ENCODE peak calls at places on chromosomes 16 and 17, in eight cellular contexts. One of them, this sample, is unnamed.

GRCh38 chr16:69324013-69324531 is 6.3 kb downstream of the PDF start:
- DNase-seq in GM23338: no peak
- DNase-seq in fibroblast of lung: no peak
- DNase-seq in K562: no peak
- DNase-seq in HCT116: no peak
- DNase-seq in OCI-LY7: no peak
- DNase-seq in endothelial cell of umbilical vein: no peak
- DNase-seq in mammary epithelial cell: no peak
- DNase-seq in this sample: no peak

GRCh38 chr16:24681793-24682192 is 47.7 kb upstream of the TNRC6A start:
- DNase-seq in mammary epithelial cell: peak; percentile 83
- DNase-seq in K562: no peak
- DNase-seq in GM23338: no peak
- DNase-seq in fibroblast of lung: peak; percentile 18
- DNase-seq in OCI-LY7: no peak
- DNase-seq in HCT116: no peak
- DNase-seq in endothelial cell of umbilical vein: no peak
- DNase-seq in this sample: peak; percentile 94

GRCh38 chr16:11955713-11956123 is 9.3 kb upstream of the TNFRSF17 start:
- DNase-seq in HCT116: no peak
- DNase-seq in K562: no peak
- DNase-seq in OCI-LY7: no peak
- DNase-seq in GM23338: no peak
- DNase-seq in fibroblast of lung: peak; percentile 95
- DNase-seq in mammary epithelial cell: peak; percentile 52
- DNase-seq in endothelial cell of umbilical vein: no peak
- DNase-seq in this sample: peak; percentile 56

GRCh38 chr16:85750021-85750826 is 672 bp downstream of the C16orf74 start:
- DNase-seq in fibroblast of lung: peak; percentile 26
- DNase-seq in endothelial cell of umbilical vein: peak; percentile 33
- DNase-seq in OCI-LY7: peak; percentile 42
- DNase-seq in GM23338: peak; percentile 69
- DNase-seq in K562: peak; percentile 33
- DNase-seq in mammary epithelial cell: peak; percentile 45
- DNase-seq in HCT116: no peak
- DNase-seq in this sample: peak; percentile 50

GRCh38 chr17:60107526-60108257 is 29.0 kb upstream of the HEATR6 start:
- DNase-seq in OCI-LY7: no peak
- DNase-seq in K562: no peak
- DNase-seq in HCT116: no peak
- DNase-seq in mammary epithelial cell: no peak
- DNase-seq in fibroblast of lung: no peak
- DNase-seq in GM23338: no peak
- DNase-seq in endothelial cell of umbilical vein: no peak
- DNase-seq in this sample: no peak

GRCh38 chr17:82517230-82517865 is 2.2 kb upstream of the FOXK2 start:
- DNase-seq in OCI-LY7: no peak
- DNase-seq in K562: no peak
- DNase-seq in endothelial cell of umbilical vein: no peak
- DNase-seq in GM23338: no peak
- DNase-seq in mammary epithelial cell: no peak
- DNase-seq in fibroblast of lung: no peak
- DNase-seq in HCT116: no peak
- DNase-seq in this sample: peak; percentile 46

GRCh38 chr16:28218109-28218508 is 6.3 kb upstream of the XPO6 start:
- DNase-seq in GM23338: peak; percentile 78
- DNase-seq in OCI-LY7: peak; percentile 60
- DNase-seq in fibroblast of lung: peak; percentile 20
- DNase-seq in mammary epithelial cell: peak; percentile 43
- DNase-seq in K562: no peak
- DNase-seq in HCT116: peak; percentile 47
- DNase-seq in endothelial cell of umbilical vein: peak; percentile 52
- DNase-seq in this sample: peak; percentile 39

GRCh38 chr16:72262711-72263110 is 90.8 kb upstream of the PMFBP1 start:
- DNase-seq in endothelial cell of umbilical vein: no peak
- DNase-seq in mammary epithelial cell: no peak
- DNase-seq in K562: no peak
- DNase-seq in OCI-LY7: no peak
- DNase-seq in fibroblast of lung: no peak
- DNase-seq in HCT116: no peak
- DNase-seq in GM23338: no peak
- DNase-seq in this sample: no peak

GRCh38 chr17:57114085-57114673 is 29.1 kb downstream of the AKAP1 start:
- DNase-seq in HCT116: no peak
- DNase-seq in GM23338: peak; percentile 79
- DNase-seq in fibroblast of lung: no peak
- DNase-seq in mammary epithelial cell: no peak
- DNase-seq in endothelial cell of umbilical vein: peak; percentile 32
- DNase-seq in K562: peak; percentile 77
- DNase-seq in OCI-LY7: peak; percentile 57
- DNase-seq in this sample: peak; percentile 43

GRCh38 chr17:70187383-70187782 is 18.1 kb downstream of the KCNJ2 start:
- DNase-seq in mammary epithelial cell: peak; percentile 71
- DNase-seq in endothelial cell of umbilical vein: no peak
- DNase-seq in OCI-LY7: no peak
- DNase-seq in fibroblast of lung: peak; percentile 68
- DNase-seq in HCT116: no peak
- DNase-seq in GM23338: no peak
- DNase-seq in K562: no peak
- DNase-seq in this sample: no peak

GRCh38 chr17:39939588-39940419 is 12.3 kb downstream of the LRRC3C start:
- DNase-seq in fibroblast of lung: peak; percentile 95
- DNase-seq in HCT116: no peak
- DNase-seq in mammary epithelial cell: peak; percentile 76
- DNase-seq in K562: peak; percentile 47
- DNase-seq in OCI-LY7: peak; percentile 86
- DNase-seq in endothelial cell of umbilical vein: peak; percentile 31
- DNase-seq in GM23338: peak; percentile 34
- DNase-seq in this sample: no peak

GRCh38 chr17:78324391-78325075 is 35.3 kb downstream of the SOCS3 start:
- DNase-seq in endothelial cell of umbilical vein: peak; percentile 97
- DNase-seq in GM23338: peak; percentile 71
- DNase-seq in HCT116: no peak
- DNase-seq in mammary epithelial cell: no peak
- DNase-seq in fibroblast of lung: peak; percentile 78
- DNase-seq in K562: no peak
- DNase-seq in OCI-LY7: no peak
- DNase-seq in this sample: no peak

GRCh38 chr17:19904412-19904811 is 36.7 kb upstream of the ULK2 start:
- DNase-seq in endothelial cell of umbilical vein: no peak
- DNase-seq in K562: no peak
- DNase-seq in fibroblast of lung: peak; percentile 60
- DNase-seq in mammary epithelial cell: no peak
- DNase-seq in GM23338: no peak
- DNase-seq in HCT116: no peak
- DNase-seq in OCI-LY7: no peak
- DNase-seq in this sample: no peak

DNA sequence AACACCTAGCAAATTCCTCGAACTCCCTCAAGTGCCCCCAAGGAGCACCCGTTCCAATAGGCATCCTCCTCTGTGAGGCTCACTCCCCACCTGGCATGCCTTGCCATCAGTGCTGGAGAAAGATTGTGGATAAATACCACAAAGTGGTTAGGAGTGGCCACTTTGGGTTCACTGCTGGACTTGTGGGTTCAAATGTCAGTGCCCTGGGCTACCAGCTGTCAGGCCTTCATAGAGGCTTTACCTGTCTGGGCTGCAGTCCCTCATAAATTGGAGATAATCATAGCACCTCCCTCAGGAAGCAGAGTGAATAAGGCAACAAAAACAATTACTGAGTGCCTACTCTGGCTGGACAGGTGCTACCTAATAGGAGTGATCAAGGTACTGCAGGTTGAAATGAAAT is 1.5 kb upstream of the SYT17 start:
- DNase-seq in GM23338: no peak
- DNase-seq in OCI-LY7: no peak
- DNase-seq in mammary epithelial cell: no peak
- DNase-seq in endothelial cell of umbilical vein: no peak
- DNase-seq in HCT116: peak; percentile 29
- DNase-seq in K562: no peak
- DNase-seq in fibroblast of lung: no peak
- DNase-seq in this sample: peak; percentile 66
- TF ChIP-seq CTCF in GM23338: peak; percentile 27
- TF ChIP-seq CTCF in OCI-LY7: peak; percentile 30
- TF ChIP-seq CTCF in mammary epithelial cell: no peak
- TF ChIP-seq CTCF in endothelial cell of umbilical vein: no peak
- TF ChIP-seq CTCF in HCT116: peak; percentile 47
- TF ChIP-seq CTCF in K562: no peak
- TF ChIP-seq CTCF in fibroblast of lung: no peak
- TF ChIP-seq CTCF in this sample: peak; percentile 42

DNA sequence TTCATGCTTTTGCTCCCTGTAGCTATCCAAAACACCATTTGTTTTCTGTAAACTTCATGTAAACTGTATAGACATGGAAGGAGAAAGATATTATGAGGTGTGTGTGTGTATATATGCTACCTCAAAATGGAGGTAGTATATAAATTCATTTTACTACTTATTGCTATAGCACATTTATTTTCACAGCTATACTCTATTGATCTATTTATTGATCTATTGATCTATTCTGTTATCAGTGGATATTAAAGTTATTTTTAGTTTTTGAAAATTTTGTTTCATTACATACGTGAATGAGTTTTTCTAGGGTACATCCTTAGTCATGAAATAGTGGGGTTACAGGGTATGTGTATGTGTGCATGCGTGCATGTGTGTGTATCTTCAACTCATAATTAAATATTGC is 15.5 kb downstream of the ZNRF1 start:
- DNase-seq in mammary epithelial cell: no peak
- DNase-seq in OCI-LY7: no peak
- DNase-seq in HCT116: no peak
- DNase-seq in K562: no peak
- DNase-seq in GM23338: no peak
- DNase-seq in endothelial cell of umbilical vein: no peak
- DNase-seq in fibroblast of lung: no peak
- DNase-seq in this sample: no peak
- H2AFZ ChIP-seq in mammary epithelial cell: no peak overlapping the region
- H2AFZ ChIP-seq in OCI-LY7: no peak overlapping the region
- H2AFZ ChIP-seq in HCT116: no peak overlapping the region
- H2AFZ ChIP-seq in K562: peak overlapping the region; percentile 20
- H2AFZ ChIP-seq in GM23338: no peak overlapping the region
- H2AFZ ChIP-seq in endothelial cell of umbilical vein: no peak overlapping the region
- H2AFZ ChIP-seq in fibroblast of lung: no peak overlapping the region
- H2AFZ ChIP-seq in this sample: no peak overlapping the region

DNA sequence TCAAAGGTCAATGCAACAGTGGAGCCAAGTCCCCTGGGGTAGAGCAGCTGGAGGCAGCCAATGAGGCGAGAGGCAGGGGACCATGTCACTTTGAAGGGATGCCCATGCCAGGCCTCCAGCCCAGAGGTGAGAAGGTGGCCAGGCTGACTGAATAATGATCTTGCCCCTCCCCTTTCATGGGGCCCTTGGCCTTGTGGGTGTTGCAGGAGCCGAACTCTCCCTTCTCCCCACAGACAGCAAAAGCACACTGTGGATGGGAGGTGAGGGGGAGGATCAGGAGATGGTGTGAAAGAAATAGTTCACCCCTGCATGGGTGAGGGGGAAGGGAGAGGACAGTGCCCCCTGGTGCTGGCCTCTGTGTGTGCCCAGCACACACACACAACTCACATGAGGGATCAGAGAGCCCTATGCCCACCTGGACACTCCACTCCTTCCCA is 15.8 kb upstream of the TBX21 start:
- DNase-seq in fibroblast of lung: no peak
- DNase-seq in mammary epithelial cell: no peak
- DNase-seq in GM23338: peak; percentile 37
- DNase-seq in K562: peak; percentile 63
- DNase-seq in OCI-LY7: no peak
- DNase-seq in HCT116: no peak
- DNase-seq in endothelial cell of umbilical vein: no peak
- DNase-seq in this sample: no peak
- TF ChIP-seq CTCF in fibroblast of lung: peak; percentile 19
- TF ChIP-seq CTCF in mammary epithelial cell: no peak
- TF ChIP-seq CTCF in GM23338: peak; percentile 43
- TF ChIP-seq CTCF in K562: peak; percentile 27
- TF ChIP-seq CTCF in OCI-LY7: peak; percentile 25
- TF ChIP-seq CTCF in HCT116: peak; percentile 78
- TF ChIP-seq CTCF in endothelial cell of umbilical vein: peak; percentile 30
- TF ChIP-seq CTCF in this sample: peak; percentile 49

GRCh38 chr17:34709108-34709779 is 129.9 kb downstream of the TMEM132E start:
- DNase-seq in K562: no peak
- DNase-seq in OCI-LY7: no peak
- DNase-seq in fibroblast of lung: no peak
- DNase-seq in endothelial cell of umbilical vein: no peak
- DNase-seq in HCT116: no peak
- DNase-seq in mammary epithelial cell: no peak
- DNase-seq in GM23338: no peak
- DNase-seq in this sample: peak; percentile 20
- H2AFZ ChIP-seq in K562: no peak overlapping the region
- H2AFZ ChIP-seq in OCI-LY7: no peak overlapping the region
- H2AFZ ChIP-seq in fibroblast of lung: no peak overlapping the region
- H2AFZ ChIP-seq in endothelial cell of umbilical vein: no peak overlapping the region
- H2AFZ ChIP-seq in HCT116: no peak overlapping the region
- H2AFZ ChIP-seq in mammary epithelial cell: no peak overlapping the region
- H2AFZ ChIP-seq in GM23338: no peak overlapping the region
- H2AFZ ChIP-seq in this sample: no peak overlapping the region

DNA sequence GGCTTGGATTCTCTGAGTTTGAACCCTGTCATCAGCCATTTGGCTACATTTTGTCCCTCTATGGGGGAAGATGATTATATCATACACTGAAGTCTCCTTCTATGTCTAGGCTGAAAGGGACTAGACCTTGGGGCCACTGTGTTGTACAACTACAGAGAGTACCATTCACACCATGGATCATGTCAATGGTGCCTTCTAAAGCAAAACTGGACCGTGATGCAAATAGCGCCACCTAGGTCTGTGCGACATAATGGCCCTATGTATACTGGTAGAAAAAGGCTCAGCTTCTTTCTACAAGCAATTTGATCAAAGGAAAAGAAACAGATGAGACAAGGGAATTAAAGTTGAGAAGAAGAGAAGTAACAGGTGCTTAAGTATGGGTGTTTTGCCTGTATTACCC is 100.7 kb downstream of the LYRM1 start:
- DNase-seq in mammary epithelial cell: no peak
- DNase-seq in fibroblast of lung: peak; percentile 1
- DNase-seq in K562: peak; percentile 31
- DNase-seq in endothelial cell of umbilical vein: peak; percentile 27
- DNase-seq in GM23338: peak; percentile 80
- DNase-seq in HCT116: peak; percentile 38
- DNase-seq in OCI-LY7: peak; percentile 13
- DNase-seq in this sample: no peak
- TF ChIP-seq CTCF in mammary epithelial cell: peak; percentile 34
- TF ChIP-seq CTCF in fibroblast of lung: no peak
- TF ChIP-seq CTCF in K562: peak; percentile 63
- TF ChIP-seq CTCF in endothelial cell of umbilical vein: peak; percentile 53
- TF ChIP-seq CTCF in GM23338: peak; percentile 92
- TF ChIP-seq CTCF in HCT116: peak; percentile 86
- TF ChIP-seq CTCF in OCI-LY7: peak; percentile 74
- TF ChIP-seq CTCF in this sample: peak; percentile 51

GRCh38 chr17:36148559-36149295 is 27.7 kb downstream of the TBC1D3B start:
- DNase-seq in GM23338: peak; percentile 74
- DNase-seq in HCT116: peak; percentile 68
- DNase-seq in K562: peak; percentile 86
- DNase-seq in OCI-LY7: peak; percentile 75
- DNase-seq in fibroblast of lung: peak; percentile 27
- DNase-seq in endothelial cell of umbilical vein: peak; percentile 67
- DNase-seq in mammary epithelial cell: peak; percentile 24
- DNase-seq in this sample: no peak
- H2AFZ ChIP-seq in GM23338: peak overlapping the region; percentile 86
- H2AFZ ChIP-seq in HCT116: peak overlapping the region; percentile 91
- H2AFZ ChIP-seq in K562: peak overlapping the region; percentile 60
- H2AFZ ChIP-seq in OCI-LY7: no peak overlapping the region
- H2AFZ ChIP-seq in fibroblast of lung: no peak overlapping the region
- H2AFZ ChIP-seq in endothelial cell of umbilical vein: no peak overlapping the region
- H2AFZ ChIP-seq in mammary epithelial cell: no peak overlapping the region
- H2AFZ ChIP-seq in this sample: no peak overlapping the region

GRCh38 chr16:62638964-62639861 is 603.0 kb upstream of the CDH8 start:
- DNase-seq in K562: no peak
- DNase-seq in GM23338: no peak
- DNase-seq in fibroblast of lung: no peak
- DNase-seq in OCI-LY7: no peak
- DNase-seq in mammary epithelial cell: no peak
- DNase-seq in HCT116: no peak
- DNase-seq in endothelial cell of umbilical vein: no peak
- DNase-seq in this sample: no peak
- TF ChIP-seq CTCF in K562: no peak
- TF ChIP-seq CTCF in GM23338: no peak
- TF ChIP-seq CTCF in fibroblast of lung: no peak
- TF ChIP-seq CTCF in OCI-LY7: no peak
- TF ChIP-seq CTCF in mammary epithelial cell: no peak
- TF ChIP-seq CTCF in HCT116: no peak
- TF ChIP-seq CTCF in endothelial cell of umbilical vein: no peak
- TF ChIP-seq CTCF in this sample: no peak

This sample was measured in PC-9.